ENCODE peak calls at places on chromosome 9, in four cellular contexts. R is putamen, L is neural progenitor cell, G is NCI-H1092. N is an unnamed sample.

GRCh38 chr9:34518110-34518616 is 4.6 kb downstream of the ENHO start:
- DNase-seq in R (no peak), L (no peak), G (no peak), N (no peak)

GRCh38 chr9:129412814-129413536 is 207.9 kb downstream of the C9orf50 start:
- DNase-seq in R (peak), L (peak), G (no peak), N (peak)

GRCh38 chr9:135308809-135309762 is 170.5 kb upstream of the PPP1R26 start:
- DNase-seq in R (no peak), L (no peak), G (no peak), N (no peak)

GRCh38 chr9:134690946-134691694 is 49.5 kb downstream of the COL5A1 start:
- DNase-seq in R (no peak), L (no peak), G (no peak), N (no peak)

GRCh38 chr9:119216891-119217290 is 152.3 kb downstream of the BRINP1 start:
- DNase-seq in R (peak), L (no peak), G (no peak), N (no peak)

GRCh38 chr9:34557421-34558321 is 31.9 kb downstream of the CNTFR start:
- DNase-seq in R (no peak), L (no peak), G (no peak), N (no peak)

GRCh38 chr9:122379340-122379739 is 8.5 kb downstream of the PTGS1 start:
- DNase-seq in R (no peak), L (no peak), G (no peak), N (no peak)

GRCh38 chr9:107896544-107896943 is 407.0 kb upstream of the KLF4 start:
- DNase-seq in R (no peak), L (no peak), G (no peak), N (no peak)

GRCh38 chr9:91395553-91396470 is 27.8 kb downstream of the NFIL3 start:
- DNase-seq in R (no peak), L (no peak), G (no peak), N (no peak)

GRCh38 chr9:93648836-93649235 is 72.5 kb downstream of the PHF2 start:
- DNase-seq in R (no peak), L (no peak), G (no peak), N (no peak)

GRCh38 chr9:88535226-88535931 is 401 bp downstream of the NXNL2 start:
- DNase-seq in R (no peak), L (peak), G (no peak), N (peak)

GRCh38 chr9:134262035-134262434 is 64.2 kb upstream of the RXRA start:
- DNase-seq in R (no peak), L (no peak), G (no peak), N (no peak)

GRCh38 chr9:93084471-93084881 is 11.5 kb upstream of the CARD19 start:
- DNase-seq in R (no peak), L (no peak), G (no peak), N (no peak)

GRCh38 chr9:91407580-91408275 is 15.9 kb downstream of the NFIL3 start:
- DNase-seq in R (no peak), L (no peak), G (no peak), N (no peak)

GRCh38 chr9:107280543-107280942 is 2.5 kb upstream of the RAD23B start:
- DNase-seq in R (no peak), L (no peak), G (no peak), N (no peak)

GRCh38 chr9:117400131-117400530 is 14.7 kb downstream of the ASTN2 start:
- DNase-seq in R (no peak), L (peak), G (peak), N (peak)

GRCh38 chr9:32603914-32604852 is 31.2 kb upstream of the NDUFB6 start:
- DNase-seq in R (no peak), L (peak), G (no peak), N (no peak)

N was measured in body of pancreas.